ENCODE peak calls at places on chromosomes 13 and 19, in four cellular contexts. C is AG09319; O is iris pigment epithelial cell; W is CD8-positive, alpha-beta memory T cell. B is an unnamed sample.

GRCh38 chr19:29966594-29967249 is 24.7 kb downstream of the URI1 start:
- DNase-seq in C (no peak), O (peak; percentile 24), W (no peak), B (no peak)

GRCh38 chr19:13154911-13155471 is 4.8 kb downstream of the IER2 start:
- DNase-seq in C (no peak), O (peak; percentile 67), W (peak; percentile 73), B (no peak)

GRCh38 chr13:76991432-76991795 is 467 bp upstream of the CLN5 start:
- DNase-seq in C (no peak), O (no peak), W (peak; percentile 72), B (no peak)

GRCh38 chr13:91544723-91545122 is 146.3 kb downstream of the GPC5 start:
- DNase-seq in C (no peak), O (no peak), W (no peak), B (no peak)

GRCh38 chr19:18167975-18168645 is 5.5 kb upstream of the IFI30 start:
- DNase-seq in C (no peak), O (no peak), W (peak; percentile 35), B (no peak)

GRCh38 chr13:50037788-50038187 is 22.5 kb downstream of the KCNRG start:
- DNase-seq in C (no peak), O (no peak), W (no peak), B (no peak)

GRCh38 chr19:36009220-36009619 is 607 bp upstream of the SYNE4 start:
- DNase-seq in C (no peak), O (peak; percentile 73), W (peak; percentile 23), B (no peak)

GRCh38 chr19:57071414-57071813 is 48.4 kb upstream of the USP29 start:
- DNase-seq in C (no peak), O (no peak), W (no peak), B (no peak)

GRCh38 chr19:34669305-34669704 is 7.7 kb downstream of the SCGB2B2 start:
- DNase-seq in C (no peak), O (no peak), W (no peak), B (no peak)

GRCh38 chr13:36346222-36347083 is at the start of gene SPART:
- DNase-seq in C (peak; percentile 83), O (peak; percentile 91), W (peak; percentile 50), B (peak; percentile 88)

GRCh38 chr19:9149976-9150375 is 9.8 kb downstream of the ZNF317 start:
- DNase-seq in C (no peak), O (no peak), W (no peak), B (no peak)

GRCh38 chr13:20053016-20053415 is 94.5 kb downstream of the ZMYM2 start:
- DNase-seq in C (no peak), O (no peak), W (no peak), B (no peak)

GRCh38 chr13:68540244-68540643 is 1310.1 kb upstream of the PCDH9 start:
- DNase-seq in C (no peak), O (no peak), W (no peak), B (no peak)

GRCh38 chr19:6372594-6373095 is at the start of gene ALKBH7:
- DNase-seq in C (peak; percentile 100), O (peak; percentile 100), W (peak; percentile 93), B (peak; percentile 100)

GRCh38 chr19:23002690-23003422 is at the start of gene ZNF728:
- DNase-seq in C (no peak), O (peak; percentile 19), W (no peak), B (peak; percentile 8)

GRCh38 chr19:58570770-58571574 is 2.2 kb downstream of the MZF1 start:
- DNase-seq in C (no peak), O (no peak), W (no peak), B (peak; percentile 11)

GRCh38 chr13:110396913-110397379 is 89.9 kb downstream of the COL4A2 start:
- DNase-seq in C (peak; percentile 99), O (peak; percentile 100), W (no peak), B (peak; percentile 89)

GRCh38 chr19:55160128-55160985 is 2.8 kb upstream of the TNNI3 start:
- DNase-seq in C (no peak), O (peak; percentile 79), W (peak; percentile 80), B (peak; percentile 57)

GRCh38 chr19:3440082-3440481 is 40.2 kb downstream of the SMIM24 start:
- DNase-seq in C (no peak), O (no peak), W (peak; percentile 27), B (no peak)

GRCh38 chr13:30081331-30081730 is 226.0 kb downstream of the KATNAL1 start:
- DNase-seq in C (no peak), O (no peak), W (no peak), B (no peak)

GRCh38 chr13:45737571-45738002 is 35.5 kb downstream of the CBY2 start:
- DNase-seq in C (no peak), O (no peak), W (no peak), B (no peak)

GRCh38 chr19:40663712-40664692 is 26.4 kb downstream of the NUMBL start:
- DNase-seq in C (no peak), O (peak; percentile 31), W (no peak), B (peak; percentile 21)

GRCh38 chr13:67439365-67439764 is 209.2 kb upstream of the PCDH9 start:
- DNase-seq in C (no peak), O (no peak), W (no peak), B (no peak)

GRCh38 chr13:93307651-93308050 is 81.0 kb downstream of the GPC6 start:
- DNase-seq in C (no peak), O (no peak), W (no peak), B (no peak)

GRCh38 chr19:7214329-7215089 is 79.7 kb downstream of the INSR start:
- DNase-seq in C (no peak), O (no peak), W (no peak), B (no peak)

GRCh38 chr19:37669336-37669963 is 14.2 kb upstream of the ZFP30 start:
- DNase-seq in C (no peak), O (no peak), W (no peak), B (no peak)

GRCh38 chr13:48437381-48437780 is 24.5 kb upstream of the LPAR6 start:
- DNase-seq in C (no peak), O (peak; percentile 64), W (no peak), B (peak; percentile 43)

GRCh38 chr19:49019242-49019932 is 2.5 kb upstream of the LHB start:
- DNase-seq in C (no peak), O (peak; percentile 53), W (peak; percentile 55), B (peak; percentile 59)

GRCh38 chr19:2476451-2477140 is 669 bp downstream of the GADD45B start:
- DNase-seq in C (no peak), O (peak; percentile 77), W (peak; percentile 39), B (peak; percentile 36)

GRCh38 chr13:97567510-97568243 is 133.7 kb downstream of the RAP2A start:
- DNase-seq in C (no peak), O (peak; percentile 35), W (no peak), B (no peak)

GRCh38 chr13:57353831-57354230 is 186.8 kb downstream of the PRR20E start:
- DNase-seq in C (no peak), O (no peak), W (no peak), B (no peak)

GRCh38 chr13:41597348-41598041 is 140.1 kb downstream of the RGCC start:
- DNase-seq in C (no peak), O (peak; percentile 75), W (no peak), B (no peak)

GRCh38 chr19:8005534-8006256 is at the start of gene ELAVL1:
- DNase-seq in C (peak; percentile 75), O (peak; percentile 91), W (peak; percentile 89), B (peak; percentile 87)

GRCh38 chr13:112241288-112241687 is 134.9 kb upstream of the SPACA7 start:
- DNase-seq in C (no peak), O (no peak), W (no peak), B (no peak)

GRCh38 chr13:19155321-19155861 is 26.2 kb downstream of the TUBA3C start:
- DNase-seq in C (no peak), O (no peak), W (no peak), B (no peak)

GRCh38 chr13:110984392-110984791 is 69.5 kb upstream of the ANKRD10 start:
- DNase-seq in C (no peak), O (no peak), W (no peak), B (no peak)

GRCh38 chr13:107124129-107124718 is 556.3 kb upstream of the ARGLU1 start:
- DNase-seq in C (no peak), O (peak; percentile 17), W (no peak), B (no peak)

GRCh38 chr13:80962855-80963254 is 621.9 kb upstream of the SPRY2 start:
- DNase-seq in C (no peak), O (peak; percentile 28), W (no peak), B (no peak)

GRCh38 chr19:35462476-35462953 is 14.5 kb downstream of the FFAR2 start:
- DNase-seq in C (no peak), O (no peak), W (peak; percentile 55), B (no peak)

B was measured in gastrocnemius medialis.